ENCODE peak calls at places on chromosomes 3 and 15, in seven cellular contexts. B, J, T, A, S, Z and V are unnamed samples.

GRCh38 chr15:79364571-79365240 is 53.8 kb downstream of the TMED3 start:
- DNase-seq in B (no peak), J (no peak), T (no peak), A (no peak), S (peak), Z (no peak), V (no peak)

GRCh38 chr15:68154923-68155559 is 50.1 kb downstream of the CALML4 start:
- DNase-seq in B (peak), J (peak), T (peak), A (peak), S (peak), Z (peak), V (peak)

GRCh38 chr3:45940004-45940780 is 3.1 kb upstream of the CXCR6 start:
- DNase-seq in B (no peak), J (no peak), T (no peak), A (no peak), S (no peak), Z (no peak), V (no peak)

GRCh38 chr3:186418601-186419238 is 56.7 kb upstream of the DGKG start:
- DNase-seq in B (no peak), J (no peak), T (peak), A (no peak), S (peak), Z (peak), V (no peak)

GRCh38 chr3:151109401-151109800 is 23.9 kb downstream of the MED12L start:
- DNase-seq in B (no peak), J (no peak), T (no peak), A (no peak), S (no peak), Z (no peak), V (no peak)

GRCh38 chr15:96273317-96274086 is 57.0 kb upstream of the NR2F2 start:
- DNase-seq in B (peak), J (peak), T (peak), A (no peak), S (no peak), Z (no peak), V (peak)

GRCh38 chr3:106183762-106184391 is 315.1 kb upstream of the CBLB start:
- DNase-seq in B (no peak), J (peak), T (peak), A (no peak), S (no peak), Z (no peak), V (no peak)

GRCh38 chr3:45881031-45882022 is 5.0 kb upstream of the CCR9 start:
- DNase-seq in B (peak), J (no peak), T (peak), A (no peak), S (no peak), Z (no peak), V (peak)

GRCh38 chr3:5188419-5189405 is 1.2 kb downstream of the EDEM1 start:
- DNase-seq in B (peak), J (no peak), T (peak), A (no peak), S (peak), Z (peak), V (peak)

GRCh38 chr15:91102546-91103330 is 2.7 kb downstream of the SV2B start:
- DNase-seq in B (no peak), J (no peak), T (no peak), A (no peak), S (no peak), Z (no peak), V (no peak)

GRCh38 chr3:155560594-155560993 is 184.3 kb downstream of the PLCH1 start:
- DNase-seq in B (no peak), J (no peak), T (peak), A (no peak), S (no peak), Z (no peak), V (no peak)

GRCh38 chr3:62119139-62119538 is 254.2 kb downstream of the FEZF2 start:
- DNase-seq in B (no peak), J (no peak), T (peak), A (no peak), S (no peak), Z (no peak), V (no peak)

GRCh38 chr15:60804986-60805949 is 326.3 kb upstream of the ICE2 start:
- DNase-seq in B (no peak), J (no peak), T (peak), A (no peak), S (no peak), Z (peak), V (no peak)

DNA sequence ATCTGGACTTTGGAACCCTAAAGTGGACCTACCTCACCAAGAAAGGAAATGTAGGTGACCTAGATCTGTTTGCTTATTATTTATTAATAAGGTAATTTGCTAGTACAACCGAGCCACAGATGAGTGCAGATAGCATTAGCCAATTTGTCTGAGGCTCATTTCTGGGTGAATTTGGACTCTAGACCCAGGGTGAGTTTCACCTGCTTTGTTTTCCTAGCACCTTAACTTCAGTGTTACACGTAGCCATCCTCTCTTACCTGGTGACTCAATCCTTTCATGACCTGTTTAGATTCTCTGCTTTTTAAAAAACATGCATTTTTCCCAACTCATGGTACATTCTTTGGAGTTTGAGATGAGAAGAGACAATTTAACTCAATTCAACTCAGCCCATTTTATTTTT is 33.5 kb upstream of the KPNA4 start:
- DNase-seq in B (no peak), J (no peak), T (no peak), A (no peak), S (no peak), Z (no peak), V (no peak)
- TF ChIP-seq CTCF in B (no peak), J (no peak), T (no peak), A (no peak), S (no peak), Z (no peak), V (no peak)

DNA sequence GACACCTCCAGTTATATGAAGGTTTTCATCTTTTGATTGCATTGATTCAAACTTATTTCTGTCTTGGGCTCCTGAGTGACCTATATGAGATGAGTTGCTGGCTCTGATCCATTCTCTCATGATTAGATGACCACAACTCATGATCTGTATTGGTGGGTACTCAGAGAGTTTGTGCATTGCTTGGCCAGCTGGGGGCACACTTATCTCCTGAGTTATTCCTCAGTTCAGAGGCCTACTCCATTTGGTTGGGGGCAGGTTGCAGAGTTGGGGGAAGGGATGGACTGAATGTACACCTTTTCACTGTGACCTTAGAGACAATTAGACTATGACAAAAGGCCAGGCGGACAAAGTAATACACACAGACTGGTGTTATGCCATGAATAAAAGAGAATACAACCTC is 166.2 kb upstream of the SEMA6D start:
- DNase-seq in B (no peak), J (no peak), T (peak), A (no peak), S (no peak), Z (peak), V (no peak)
- TF ChIP-seq CTCF in B (no peak), J (peak), T (no peak), A (no peak), S (peak), Z (no peak), V (no peak)

GRCh38 chr3:57227204-57227929 is at the start of gene APPL1:
- DNase-seq in B (peak), J (peak), T (peak), A (peak), S (peak), Z (peak), V (peak)
- TF ChIP-seq CTCF in B (peak), J (no peak), T (no peak), A (no peak), S (no peak), Z (peak), V (no peak)

DNA sequence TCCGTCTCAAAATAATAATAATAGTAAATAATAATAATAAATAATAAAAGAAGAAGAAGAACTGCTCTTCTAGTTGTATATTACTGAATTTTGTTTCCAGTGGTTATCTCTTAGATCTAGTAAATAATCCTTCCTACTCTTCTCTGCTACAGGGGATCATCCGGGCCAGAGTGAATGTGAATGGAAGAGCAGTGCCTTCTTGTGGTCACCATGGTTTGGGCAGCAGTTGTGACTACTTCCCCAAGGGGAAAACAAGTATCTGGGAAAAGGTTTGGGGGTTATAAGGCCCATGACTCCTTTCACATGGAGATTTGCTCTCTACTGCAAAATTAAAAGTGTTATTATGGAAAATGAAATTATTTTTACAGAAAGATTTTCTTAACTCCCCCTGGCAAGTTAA is 5.5 kb upstream of the OR5K1 start:
- DNase-seq in B (no peak), J (no peak), T (no peak), A (no peak), S (no peak), Z (no peak), V (no peak)
- TF ChIP-seq CTCF in B (no peak), J (no peak), T (no peak), A (no peak), S (no peak), Z (no peak), V (no peak)

GRCh38 chr3:111210866-111211564 is 139.4 kb downstream of the NECTIN3 start:
- DNase-seq in B (no peak), J (no peak), T (no peak), A (no peak), S (no peak), Z (no peak), V (no peak)

GRCh38 chr3:111212511-111212910 is 140.9 kb downstream of the NECTIN3 start:
- DNase-seq in B (no peak), J (no peak), T (no peak), A (no peak), S (no peak), Z (no peak), V (no peak)

GRCh38 chr3:111215481-111215880 is 143.9 kb downstream of the NECTIN3 start:
- DNase-seq in B (no peak), J (no peak), T (peak), A (no peak), S (no peak), Z (no peak), V (no peak)

GRCh38 chr3:111210003-111210699 is 138.5 kb downstream of the NECTIN3 start:
- DNase-seq in B (peak), J (no peak), T (peak), A (no peak), S (no peak), Z (no peak), V (peak)
- TF ChIP-seq CTCF in B (peak), J (peak), T (peak), A (no peak), S (peak), Z (no peak), V (no peak)

DNA sequence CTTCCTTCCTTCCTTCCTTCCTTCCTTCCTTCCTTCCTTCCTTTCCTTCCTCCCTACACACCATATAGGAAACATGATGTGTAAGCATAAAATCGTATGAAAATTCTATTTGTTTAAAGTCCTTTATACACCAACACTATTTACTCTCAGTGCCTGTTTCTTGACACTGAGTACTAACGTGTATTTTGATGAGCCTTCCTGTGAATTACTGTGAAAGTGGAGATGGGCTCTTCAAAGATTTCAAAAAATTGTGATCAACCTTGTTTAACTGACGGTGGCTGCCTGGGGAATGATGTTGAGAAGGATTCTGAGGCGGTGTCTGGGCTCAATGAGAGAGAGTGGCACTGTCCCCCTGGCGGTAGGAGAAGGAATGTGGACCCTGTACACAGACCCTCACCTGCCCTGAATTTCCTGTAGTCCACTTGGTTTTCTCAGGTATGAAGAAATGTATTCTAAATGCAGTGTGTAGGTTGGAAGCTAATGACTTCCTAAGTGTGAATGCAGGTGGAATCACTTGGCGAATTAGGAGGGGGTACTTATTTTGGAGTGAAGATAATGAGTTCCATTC is 237.9 kb downstream of the GAP43 start:
- DNase-seq in B (no peak), J (no peak), T (no peak), A (no peak), S (no peak), Z (no peak), V (no peak)
- TF ChIP-seq CTCF in B (no peak), J (no peak), T (no peak), A (no peak), S (no peak), Z (no peak), V (no peak)

GRCh38 chr3:21466491-21466890 is 284.5 kb downstream of the ZNF385D start:
- DNase-seq in B (no peak), J (no peak), T (peak), A (no peak), S (no peak), Z (no peak), V (no peak)
- TF ChIP-seq CTCF in B (no peak), J (no peak), T (no peak), A (no peak), S (no peak), Z (no peak), V (no peak)

GRCh38 chr3:96331341-96331740 is 483.1 kb upstream of the EPHA6 start:
- DNase-seq in B (no peak), J (no peak), T (no peak), A (no peak), S (no peak), Z (no peak), V (no peak)
- TF ChIP-seq CTCF in B (no peak), J (no peak), T (no peak), A (no peak), S (peak), Z (no peak), V (no peak)

DNA sequence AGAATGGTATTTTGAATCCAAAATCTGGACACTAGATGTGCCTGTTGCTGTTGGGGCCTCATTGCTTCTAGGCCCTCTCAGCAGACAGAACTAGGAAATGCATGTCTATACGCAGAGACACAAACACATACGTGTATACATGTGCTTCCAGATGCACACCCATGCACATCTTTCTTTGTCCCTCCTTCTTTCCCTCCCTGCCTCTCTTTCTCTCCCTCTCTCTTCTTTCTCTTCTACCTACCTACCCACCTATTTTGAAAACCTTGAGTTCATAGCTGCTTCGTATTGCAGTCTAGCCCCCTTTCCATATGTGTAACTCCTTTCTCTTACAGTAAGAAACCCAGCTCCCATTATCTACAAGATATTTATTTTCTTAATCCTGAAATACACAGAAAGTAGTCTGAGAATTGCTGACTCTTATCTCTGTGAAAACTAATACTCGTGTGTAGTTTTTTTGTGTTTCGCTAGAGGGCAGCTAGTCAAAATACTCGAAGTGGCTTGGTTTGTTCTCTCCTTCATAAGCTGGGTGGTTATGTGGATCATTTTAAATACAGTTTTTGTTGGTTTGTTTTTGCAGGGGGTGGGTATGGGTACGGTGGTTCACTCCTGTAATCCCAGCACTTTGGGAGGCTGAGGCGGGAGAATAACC is 18.5 kb downstream of the RPL32 start:
- DNase-seq in B (no peak), J (no peak), T (peak), A (no peak), S (no peak), Z (no peak), V (no peak)
- TF ChIP-seq CTCF in B (no peak), J (peak), T (peak), A (no peak), S (peak), Z (peak), V (no peak)